ENCODE peak calls at places on chromosomes 4 and X, in eight cellular contexts. G is MM.1S, X is epithelial cell of esophagus, Y is fibroblast of mammary gland, L is colonic mucosa, Q is A549, Z is cardiac fibroblast, T is GM23248. C is an unnamed sample.

GRCh38 chr4:124686279-124686678 is 26.3 kb downstream of the ANKRD50 start:
- DNase-seq in Z (no peak), X (no peak), L (no peak), Y (no peak), G (no peak), Q (no peak), T (no peak), C (no peak)

GRCh38 chrX:68822641-68823410 is 6.0 kb upstream of the EFNB1 start:
- DNase-seq in T (peak; percentile 69), L (no peak), Y (peak; percentile 64), G (peak; percentile 39), Z (peak; percentile 66), X (peak; percentile 58), Q (peak; percentile 50), C (peak; percentile 73)

GRCh38 chr4:76641351-76641750 is 206.3 kb downstream of the SHROOM3 start:
- DNase-seq in X (no peak), G (no peak), T (no peak), Z (no peak), Q (no peak), L (peak; percentile 39), Y (no peak), C (no peak)

GRCh38 chrX:41553688-41554087 is 106.5 kb downstream of the NYX start:
- DNase-seq in Q (no peak), L (no peak), G (no peak), Z (peak; percentile 43), X (peak; percentile 8), T (peak; percentile 31), Y (peak; percentile 69), C (no peak)

GRCh38 chr4:156998500-156999174 is 27.0 kb upstream of the PDGFC start:
- DNase-seq in G (no peak), T (no peak), Z (no peak), Y (no peak), L (no peak), Q (no peak), X (peak; percentile 29), C (no peak)

GRCh38 chr4:171203425-171203824 is 609.8 kb upstream of the GALNTL6 start:
- DNase-seq in T (no peak), Y (peak; percentile 57), Q (peak; percentile 78), X (peak; percentile 40), Z (peak; percentile 0), L (no peak), G (no peak), C (no peak)

GRCh38 chrX:123731987-123732678 is 719 bp downstream of the THOC2 start:
- DNase-seq in L (peak; percentile 32), G (no peak), Z (no peak), Q (peak; percentile 21), X (peak; percentile 15), T (peak; percentile 72), Y (no peak), C (peak; percentile 41)

GRCh38 chr4:98421106-98421505 is 159.9 kb downstream of the RAP1GDS1 start:
- DNase-seq in Y (no peak), G (no peak), Z (peak; percentile 23), T (peak; percentile 56), L (no peak), X (no peak), Q (no peak), C (no peak)

GRCh38 chr4:182533948-182534347 is 290.7 kb downstream of the TENM3 start:
- DNase-seq in L (no peak), Y (peak; percentile 80), Q (no peak), X (peak; percentile 88), T (peak; percentile 10), Z (peak; percentile 44), G (no peak), C (no peak)

GRCh38 chr4:78720994-78721677 is 55.0 kb upstream of the BMP2K start:
- DNase-seq in G (peak; percentile 81), L (peak; percentile 36), X (no peak), Y (no peak), T (no peak), Q (no peak), Z (no peak), C (no peak)

GRCh38 chr4:71293705-71294104 is 45.1 kb upstream of the SLC4A4 start:
- DNase-seq in L (no peak), Q (no peak), T (peak; percentile 84), X (peak; percentile 75), Y (peak; percentile 71), G (no peak), Z (peak; percentile 80), C (no peak)

GRCh38 chr4:86367577-86367976 is 7.7 kb upstream of the MAPK10 start:
- DNase-seq in Y (peak; percentile 77), L (no peak), Q (peak; percentile 1), Z (peak; percentile 87), X (no peak), T (peak; percentile 58), G (no peak), C (no peak)

GRCh38 chr4:124596811-124597210 is 115.7 kb downstream of the ANKRD50 start:
- DNase-seq in T (no peak), Q (no peak), L (no peak), G (no peak), Z (no peak), X (no peak), Y (no peak), C (no peak)

GRCh38 chr4:89152972-89153371 is 41.6 kb downstream of the TIGD2 start:
- DNase-seq in X (peak; percentile 39), Z (peak; percentile 17), Y (no peak), L (no peak), Q (no peak), T (peak; percentile 24), G (no peak), C (no peak)

GRCh38 chr4:19254476-19254875 is 997.2 kb upstream of the SLIT2 start:
- DNase-seq in T (no peak), Y (peak; percentile 7), L (no peak), Z (no peak), G (no peak), X (no peak), Q (no peak), C (no peak)

GRCh38 chrX:150332023-150332422 is 31.1 kb upstream of the MAMLD1 start:
- DNase-seq in G (no peak), T (no peak), Y (no peak), L (no peak), X (no peak), Z (peak; percentile 13), Q (no peak), C (no peak)

GRCh38 chr4:139721789-139722188 is 56.2 kb downstream of the MGST2 start:
- DNase-seq in Q (no peak), X (no peak), Z (no peak), Y (no peak), T (no peak), L (no peak), G (no peak), C (no peak)

GRCh38 chr4:86450861-86451260 is 91.0 kb upstream of the MAPK10 start:
- DNase-seq in Z (no peak), G (no peak), T (no peak), Q (no peak), Y (no peak), X (no peak), L (no peak), C (no peak)

GRCh38 chrX:106484233-106484632 is 127.5 kb upstream of the RADX start:
- DNase-seq in Z (no peak), T (peak; percentile 7), G (peak; percentile 76), Y (no peak), Q (no peak), X (peak; percentile 2), L (no peak), C (no peak)

GRCh38 chr4:48970471-48970921 is 15.6 kb upstream of the CWH43 start:
- DNase-seq in L (no peak), X (peak; percentile 92), T (peak; percentile 79), G (no peak), Z (peak; percentile 86), Y (peak; percentile 98), Q (no peak), C (no peak)

GRCh38 chrX:9515464-9515863 is 50.6 kb downstream of the TBL1X start:
- DNase-seq in L (no peak), G (no peak), X (no peak), Y (no peak), Z (no peak), Q (no peak), T (no peak), C (no peak)

GRCh38 chr4:7155611-7156071 is 36.7 kb upstream of the SORCS2 start:
- DNase-seq in T (peak; percentile 21), Q (no peak), Z (peak; percentile 33), G (no peak), L (peak; percentile 51), Y (peak; percentile 56), X (no peak), C (no peak)
- H3K4me3 ChIP-seq in T (no peak overlapping the region), Q (no peak overlapping the region), Z (no peak overlapping the region), G (no peak overlapping the region), L (no peak overlapping the region), Y (no peak overlapping the region), X (no peak overlapping the region), C (no peak overlapping the region)

GRCh38 chr4:147481577-147482109 is 746 bp downstream of the EDNRA start:
- DNase-seq in Y (no peak), Z (peak; percentile 44), T (peak; percentile 44), L (no peak), G (no peak), Q (no peak), X (no peak), C (peak; percentile 25)
- H3K4me3 ChIP-seq in Y (peak overlapping the region; percentile 47), Z (peak overlapping the region; percentile 66), T (peak overlapping the region; percentile 73), L (peak overlapping the region; percentile 24), G (no peak overlapping the region), Q (peak overlapping the region; percentile 44), X (peak overlapping the region; percentile 50), C (peak overlapping the region; percentile 84)

GRCh38 chr4:81538712-81539432 is 67.2 kb upstream of the RASGEF1B start:
- DNase-seq in Q (no peak), Z (no peak), Y (no peak), T (no peak), G (peak; percentile 50), L (no peak), X (no peak), C (no peak)
- H3K4me3 ChIP-seq in Q (no peak overlapping the region), Z (no peak overlapping the region), Y (no peak overlapping the region), T (no peak overlapping the region), G (no peak overlapping the region), L (no peak overlapping the region), X (no peak overlapping the region), C (no peak overlapping the region)

GRCh38 chrX:12912786-12913185 is 6.4 kb downstream of the TLR8 start:
- DNase-seq in Q (no peak), X (peak; percentile 18), G (no peak), L (no peak), Z (no peak), T (no peak), Y (no peak), C (no peak)

GRCh38 chrX:12906392-12906791 is at the start of gene TLR8:
- DNase-seq in L (no peak), X (no peak), Z (no peak), T (no peak), Q (no peak), G (no peak), Y (no peak), C (no peak)

GRCh38 chrX:12910424-12910823 is 4.0 kb downstream of the TLR8 start:
- DNase-seq in Z (no peak), L (no peak), G (no peak), Y (no peak), Q (no peak), T (no peak), X (no peak), C (no peak)

DNA sequence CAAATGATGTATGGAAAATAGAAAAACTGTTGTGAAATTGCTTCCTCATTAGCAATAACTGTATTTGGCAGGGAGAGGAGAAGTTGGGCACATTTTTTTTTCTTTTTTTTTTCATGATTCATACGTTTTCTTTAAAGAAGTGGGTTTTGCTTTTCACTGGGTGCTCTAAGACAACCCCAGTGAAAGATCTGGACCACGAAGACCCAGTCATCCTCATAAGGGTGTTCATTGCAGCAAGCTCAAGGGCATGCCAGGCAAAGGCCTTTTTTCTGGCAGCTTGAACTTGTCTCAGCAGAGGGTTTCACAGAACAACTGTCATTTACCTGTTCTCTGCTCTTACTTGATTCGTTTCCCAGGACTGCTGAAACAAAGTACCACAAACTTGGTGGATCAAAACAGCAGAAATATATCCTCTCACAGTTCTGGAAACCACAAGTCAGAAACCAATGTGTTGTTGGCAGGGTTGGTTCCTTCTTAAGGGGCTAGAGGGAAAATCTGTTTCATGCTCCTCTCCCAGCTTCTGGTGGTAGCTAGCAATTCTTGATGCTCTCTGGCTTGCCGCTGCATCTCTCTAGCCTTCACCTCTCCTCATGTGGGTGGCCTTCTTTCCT is 4.5 kb downstream of the TLR8 start:
- DNase-seq in Y (peak; percentile 8), L (no peak), Z (peak; percentile 1), X (no peak), G (no peak), T (no peak), Q (no peak), C (no peak)
- H3K4me3 ChIP-seq in Y (no peak overlapping the region), L (no peak overlapping the region), Z (no peak overlapping the region), X (no peak overlapping the region), G (no peak overlapping the region), T (no peak overlapping the region), Q (no peak overlapping the region), C (no peak overlapping the region)